ENCODE peak calls at places on chromosomes 12 and 14, in four cellular contexts. E is thoracic aorta, N is left ventricle myocardium inferior, X is cardiac muscle cell. K is an unnamed sample.

GRCh38 chr12:49413010-49413409 is 45.7 kb downstream of the SPATS2 start:
- DNase-seq in E (no peak), N (no peak), X (peak; percentile 18), K (no peak)

GRCh38 chr12:112705037-112705632 is 86.4 kb upstream of the RPH3A start:
- DNase-seq in E (no peak), N (no peak), X (no peak), K (no peak)

GRCh38 chr14:48614003-48614402 is 938.6 kb upstream of the MDGA2 start:
- DNase-seq in E (no peak), N (no peak), X (no peak), K (no peak)

GRCh38 chr14:69535230-69535848 is 39.3 kb downstream of the CCDC177 start:
- DNase-seq in E (no peak), N (no peak), X (peak; percentile 76), K (peak; percentile 24)

GRCh38 chr12:63298386-63298930 is 147.5 kb upstream of the AVPR1A start:
- DNase-seq in E (no peak), N (no peak), X (no peak), K (no peak)

GRCh38 chr12:28963554-28963953 is 185.5 kb upstream of the FAR2 start:
- DNase-seq in E (no peak), N (no peak), X (peak; percentile 70), K (no peak)

GRCh38 chr12:126069549-126070165 is 1004.4 kb downstream of the AACS start:
- DNase-seq in E (no peak), N (no peak), X (peak; percentile 45), K (no peak)

GRCh38 chr12:114339626-114340025 is 66.3 kb downstream of the TBX5 start:
- DNase-seq in E (no peak), N (no peak), X (peak; percentile 29), K (no peak)

GRCh38 chr14:75960219-75960618 is 21.6 kb downstream of the TGFB3 start:
- DNase-seq in E (no peak), N (no peak), X (no peak), K (no peak)

GRCh38 chr14:106622200-106622745 is 1095.9 kb downstream of the TMEM121 start:
- DNase-seq in E (no peak), N (no peak), X (no peak), K (no peak)

GRCh38 chr14:53596845-53597525 is 359.6 kb downstream of the BMP4 start:
- DNase-seq in E (no peak), N (no peak), X (no peak), K (no peak)

GRCh38 chr12:18145924-18146323 is 55.9 kb upstream of the RERGL start:
- DNase-seq in E (no peak), N (no peak), X (peak; percentile 80), K (no peak)

GRCh38 chr12:66011731-66012130 is 118.8 kb downstream of the LLPH start:
- DNase-seq in E (no peak), N (no peak), X (peak; percentile 68), K (no peak)

GRCh38 chr12:42450248-42450647 is 124.3 kb downstream of the PPHLN1 start:
- DNase-seq in E (no peak), N (no peak), X (peak; percentile 25), K (no peak)

GRCh38 chr14:61553730-61554641 is 141.3 kb upstream of the HIF1A start:
- DNase-seq in E (no peak), N (no peak), X (peak; percentile 95), K (no peak)

GRCh38 chr12:78210894-78211302 is 380.2 kb downstream of the NAV3 start:
- DNase-seq in E (no peak), N (no peak), X (peak; percentile 84), K (peak; percentile 26)

GRCh38 chr14:24071144-24071697 is at the start of gene CPNE6:
- DNase-seq in E (no peak), N (no peak), X (no peak), K (no peak)

GRCh38 chr14:64826333-64826732 is 53.4 kb downstream of the SPTB start:
- DNase-seq in E (no peak), N (no peak), X (no peak), K (no peak)

GRCh38 chr14:104878582-104878981 is 13.5 kb downstream of the CEP170B start:
- DNase-seq in E (no peak), N (peak; percentile 13), X (no peak), K (no peak)

GRCh38 chr14:41650802-41651201 is 44.1 kb downstream of the LRFN5 start:
- DNase-seq in E (no peak), N (no peak), X (no peak), K (no peak)

DNA sequence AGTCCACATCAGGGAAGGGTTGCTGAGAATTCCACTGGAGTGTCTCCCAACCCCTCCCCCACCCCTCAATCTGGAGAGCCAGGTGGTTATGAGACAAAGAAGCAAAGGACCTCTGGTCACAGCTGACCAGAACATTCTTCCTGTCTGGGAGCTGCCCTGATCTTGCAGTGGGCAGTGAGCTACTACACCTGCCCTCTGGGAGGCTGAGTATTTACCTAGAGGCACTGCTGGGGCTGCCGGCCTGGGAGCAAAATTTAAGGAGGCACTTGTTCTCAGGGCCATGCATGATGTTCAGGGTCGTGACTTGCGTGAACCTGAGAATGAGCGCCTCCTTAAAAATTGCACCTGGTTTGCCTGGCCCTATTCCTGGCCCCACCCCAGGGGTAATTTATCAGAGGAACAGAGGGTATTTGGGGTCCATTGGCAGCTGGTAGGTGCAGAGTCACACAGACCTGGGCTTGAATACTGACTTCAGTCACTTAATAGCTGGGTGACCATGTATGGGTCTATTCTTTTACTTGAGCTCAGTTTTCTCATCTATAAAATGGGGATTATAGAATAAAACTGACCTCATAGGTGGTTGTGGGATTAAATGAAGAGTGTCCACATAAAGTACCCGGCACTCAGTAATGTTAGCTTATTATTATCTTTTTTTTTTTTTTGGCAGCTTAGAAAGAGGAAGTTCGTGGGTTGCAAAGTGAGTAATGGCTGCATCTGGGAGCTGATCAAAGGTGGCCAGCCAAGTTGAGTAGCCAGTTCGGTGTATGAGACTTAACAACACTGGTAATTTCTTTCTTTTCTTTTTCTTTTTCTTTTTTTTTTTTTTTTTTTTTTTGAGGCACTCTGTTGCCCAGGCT is 107.4 kb upstream of the MED13L start:
- DNase-seq in E (no peak), N (no peak), X (peak; percentile 69), K (no peak)
- H3K4me1 ChIP-seq in E (peaks cover 54% of the 10 kb centered on the region), N (peaks cover 26% of the 10 kb centered on the region), X (peaks cover 12% of the 10 kb centered on the region), K (peaks cover 10% of the 10 kb centered on the region)

DNA sequence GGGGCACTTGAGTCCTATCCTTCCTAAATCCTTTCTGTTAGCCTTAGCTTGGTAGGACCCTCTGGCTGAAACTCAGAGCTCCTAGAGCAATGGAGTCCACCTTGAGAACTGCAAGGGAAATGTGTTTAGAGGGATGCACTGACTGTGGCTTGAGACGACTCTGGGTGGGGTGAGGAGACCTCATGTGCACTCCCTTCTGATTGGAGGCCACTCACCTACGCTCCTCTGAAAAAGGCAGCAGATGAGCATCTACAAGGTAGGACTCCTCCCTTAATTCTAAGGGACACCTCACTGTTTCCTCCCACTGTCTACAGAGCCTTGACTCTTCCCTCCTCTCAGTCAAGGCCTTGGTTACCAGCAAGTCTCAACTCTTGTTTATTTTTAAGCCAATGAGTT is 1.0 kb downstream of the MAP3K12 start:
- DNase-seq in E (no peak), N (no peak), X (no peak), K (no peak)
- H3K4me3 ChIP-seq in E (peak overlapping the region; percentile 87), N (peak overlapping the region; percentile 80), X (no peak overlapping the region), K (no peak overlapping the region)

GRCh38 chr14:101032433-101032832 is 128.9 kb upstream of the RTL1 start:
- DNase-seq in E (no peak), N (no peak), X (no peak), K (peak; percentile 2)
- H3K27ac ChIP-seq in E (no peak overlapping the region), N (no peak overlapping the region), X (no peak overlapping the region), K (no peak overlapping the region)

DNA sequence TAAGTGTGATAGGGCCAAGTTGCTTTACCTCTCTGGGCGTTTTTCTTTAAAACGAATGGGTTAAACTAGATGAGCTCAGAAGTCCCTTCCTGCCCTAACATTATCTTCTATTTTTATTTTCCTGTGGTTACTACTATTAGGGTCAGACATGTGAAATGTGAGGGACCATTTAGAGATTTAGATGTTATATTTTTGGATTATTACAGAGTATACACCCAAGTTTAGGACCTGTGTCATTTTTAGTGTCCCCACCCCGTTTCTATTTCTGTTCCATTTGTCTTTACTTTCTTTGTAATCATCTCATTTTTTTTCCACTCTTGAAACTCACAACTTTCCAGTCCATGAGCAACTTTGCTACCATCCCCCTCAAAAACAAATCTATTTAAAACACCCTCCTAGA is 56.3 kb downstream of the SLC4A8 start:
- DNase-seq in E (no peak), N (no peak), X (no peak), K (no peak)
- H3K4me1 ChIP-seq in E (no peaks in the 10 kb centered on the region), N (no peaks in the 10 kb centered on the region), X (peaks cover 4% of the 10 kb centered on the region), K (no peaks in the 10 kb centered on the region)